ENCODE peak calls at places on chromosomes 13 and 19, in ten cellular contexts. J, C, T, I, F, M, A, U, R and X are unnamed samples.

GRCh38 chr13:26075498-26075897 is 23.7 kb upstream of the SHISA2 start:
- DNase-seq in J (no peak), C (no peak), T (no peak), I (no peak), F (no peak), M (no peak), A (no peak), U (peak), R (no peak), X (no peak)

GRCh38 chr13:68506888-68507551 is 1276.9 kb upstream of the PCDH9 start:
- DNase-seq in J (no peak), C (no peak), T (no peak), I (no peak), F (no peak), M (no peak), A (no peak), U (no peak), R (no peak), X (no peak)

GRCh38 chr19:6766357-6767080 is 716 bp downstream of the SH2D3A start:
- DNase-seq in J (no peak), C (no peak), T (peak), I (no peak), F (no peak), M (no peak), A (no peak), U (no peak), R (no peak), X (no peak)

GRCh38 chr19:2841858-2842574 is 741 bp downstream of the ZNF555 start:
- DNase-seq in J (no peak), C (peak), T (no peak), I (peak), F (no peak), M (no peak), A (no peak), U (no peak), R (no peak), X (no peak)

GRCh38 chr13:66700336-66700735 is 529.8 kb downstream of the PCDH9 start:
- DNase-seq in J (no peak), C (no peak), T (no peak), I (no peak), F (no peak), M (no peak), A (no peak), U (no peak), R (no peak), X (no peak)

GRCh38 chr13:38618336-38618735 is 68.5 kb upstream of the FREM2 start:
- DNase-seq in J (no peak), C (no peak), T (no peak), I (no peak), F (no peak), M (no peak), A (no peak), U (no peak), R (no peak), X (no peak)

GRCh38 chr19:33664744-33665143 is 43.0 kb downstream of the CHST8 start:
- DNase-seq in J (no peak), C (no peak), T (no peak), I (no peak), F (no peak), M (no peak), A (no peak), U (no peak), R (no peak), X (no peak)

GRCh38 chr13:112803422-112803821 is 113.6 kb downstream of the ATP11A start:
- DNase-seq in J (no peak), C (no peak), T (no peak), I (no peak), F (no peak), M (no peak), A (no peak), U (no peak), R (no peak), X (no peak)

GRCh38 chr19:3178377-3178972 is at the start of gene S1PR4:
- DNase-seq in J (peak), C (no peak), T (peak), I (no peak), F (no peak), M (no peak), A (peak), U (no peak), R (peak), X (no peak)

GRCh38 chr13:112958127-112958989 is 10.7 kb upstream of the MCF2L start:
- DNase-seq in J (no peak), C (no peak), T (no peak), I (no peak), F (no peak), M (no peak), A (peak), U (peak), R (no peak), X (no peak)

GRCh38 chr13:42363941-42364612 is 92.1 kb downstream of the AKAP11 start:
- DNase-seq in J (no peak), C (no peak), T (no peak), I (no peak), F (no peak), M (no peak), A (no peak), U (peak), R (no peak), X (no peak)

GRCh38 chr13:35475960-35476943 is at the start of gene MAB21L1:
- DNase-seq in J (no peak), C (no peak), T (peak), I (peak), F (peak), M (no peak), A (peak), U (no peak), R (no peak), X (no peak)

GRCh38 chr13:28002886-28003698 is 14.6 kb upstream of the URAD start:
- DNase-seq in J (no peak), C (no peak), T (no peak), I (no peak), F (no peak), M (no peak), A (no peak), U (no peak), R (no peak), X (no peak)

GRCh38 chr19:4660993-4661392 is 9.1 kb downstream of the MYDGF start:
- DNase-seq in J (no peak), C (no peak), T (no peak), I (no peak), F (no peak), M (no peak), A (no peak), U (no peak), R (no peak), X (no peak)

GRCh38 chr19:46426506-46427162 is 2.1 kb downstream of the PNMA8C start:
- DNase-seq in J (peak), C (peak), T (no peak), I (peak), F (peak), M (peak), A (peak), U (no peak), R (no peak), X (peak)

GRCh38 chr13:61508936-61509335 is 93.3 kb upstream of the PCDH20 start:
- DNase-seq in J (no peak), C (no peak), T (no peak), I (no peak), F (no peak), M (no peak), A (no peak), U (no peak), R (no peak), X (no peak)

GRCh38 chr13:25455146-25455545 is 83.4 kb downstream of the ATP8A2 start:
- DNase-seq in J (no peak), C (no peak), T (no peak), I (no peak), F (no peak), M (no peak), A (no peak), U (peak), R (no peak), X (peak)

GRCh38 chr19:5542665-5543064 is 25.1 kb downstream of the TINCR start:
- DNase-seq in J (no peak), C (no peak), T (no peak), I (peak), F (no peak), M (no peak), A (no peak), U (no peak), R (no peak), X (no peak)

GRCh38 chr13:39656325-39656677 is 839 bp downstream of the COG6 start:
- DNase-seq in J (no peak), C (no peak), T (no peak), I (no peak), F (no peak), M (no peak), A (no peak), U (no peak), R (no peak), X (no peak)

GRCh38 chr19:19032420-19033175 is 719 bp downstream of the SUGP2 start:
- DNase-seq in J (peak), C (peak), T (peak), I (peak), F (peak), M (peak), A (peak), U (peak), R (peak), X (peak)

GRCh38 chr19:14149509-14149994 is 13.2 kb upstream of the ASF1B start:
- DNase-seq in J (peak), C (peak), T (peak), I (no peak), F (peak), M (no peak), A (peak), U (no peak), R (peak), X (peak)

GRCh38 chr19:14325134-14325533 is 56.1 kb upstream of the ADGRE5 start:
- DNase-seq in J (no peak), C (no peak), T (no peak), I (no peak), F (no peak), M (no peak), A (no peak), U (no peak), R (no peak), X (no peak)

GRCh38 chr13:113584870-113585671 is 518 bp downstream of the TFDP1 start:
- DNase-seq in J (no peak), C (no peak), T (peak), I (peak), F (no peak), M (no peak), A (peak), U (peak), R (no peak), X (peak)

GRCh38 chr19:54040003-54040402 is 23.7 kb downstream of the VSTM1 start:
- DNase-seq in J (no peak), C (no peak), T (no peak), I (no peak), F (no peak), M (no peak), A (no peak), U (no peak), R (no peak), X (no peak)

GRCh38 chr13:28245465-28245864 is 107.1 kb downstream of the PAN3 start:
- DNase-seq in J (no peak), C (no peak), T (no peak), I (no peak), F (no peak), M (no peak), A (no peak), U (no peak), R (no peak), X (no peak)

GRCh38 chr19:15452111-15453047 is 2.6 kb upstream of the WIZ start:
- DNase-seq in J (no peak), C (peak), T (peak), I (peak), F (peak), M (peak), A (peak), U (peak), R (no peak), X (peak)

GRCh38 chr13:50672025-50672424 is 171.5 kb downstream of the DLEU7 start:
- DNase-seq in J (no peak), C (no peak), T (no peak), I (no peak), F (no peak), M (no peak), A (no peak), U (peak), R (no peak), X (no peak)

GRCh38 chr19:45500918-45501729 is 2.9 kb downstream of the PPM1N start:
- DNase-seq in J (no peak), C (no peak), T (no peak), I (no peak), F (no peak), M (no peak), A (no peak), U (no peak), R (no peak), X (no peak)

GRCh38 chr13:51158365-51158764 is 47.3 kb upstream of the C13orf42 start:
- DNase-seq in J (no peak), C (no peak), T (no peak), I (no peak), F (no peak), M (no peak), A (no peak), U (no peak), R (no peak), X (no peak)

GRCh38 chr19:42540071-42540553 is 11.8 kb upstream of the CEACAM1 start:
- DNase-seq in J (no peak), C (no peak), T (no peak), I (no peak), F (no peak), M (no peak), A (no peak), U (no peak), R (no peak), X (no peak)

GRCh38 chr13:66138172-66138811 is 1091.8 kb downstream of the PCDH9 start:
- DNase-seq in J (no peak), C (no peak), T (no peak), I (no peak), F (no peak), M (no peak), A (no peak), U (no peak), R (no peak), X (no peak)

GRCh38 chr19:11887247-11887617 is 350 bp upstream of the ZNF69 start:
- DNase-seq in J (no peak), C (no peak), T (no peak), I (no peak), F (no peak), M (no peak), A (no peak), U (no peak), R (no peak), X (no peak)

GRCh38 chr19:37313335-37313627 is 57.6 kb upstream of the ZNF527 start:
- DNase-seq in J (no peak), C (no peak), T (no peak), I (no peak), F (no peak), M (no peak), A (no peak), U (no peak), R (no peak), X (no peak)

GRCh38 chr13:107461751-107462150 is 753.6 kb downstream of the LIG4 start:
- DNase-seq in J (no peak), C (no peak), T (no peak), I (no peak), F (no peak), M (no peak), A (no peak), U (no peak), R (no peak), X (no peak)

GRCh38 chr19:53877361-53877766 is 4.6 kb upstream of the PRKCG start:
- DNase-seq in J (peak), C (no peak), T (no peak), I (no peak), F (no peak), M (no peak), A (no peak), U (no peak), R (peak), X (no peak)

GRCh38 chr19:36120092-36120983 is 5.1 kb downstream of the TBCB start:
- DNase-seq in J (no peak), C (no peak), T (no peak), I (no peak), F (no peak), M (no peak), A (no peak), U (no peak), R (no peak), X (no peak)

GRCh38 chr13:22126433-22127021 is 455.7 kb downstream of the FGF9 start:
- DNase-seq in J (no peak), C (no peak), T (peak), I (no peak), F (no peak), M (no peak), A (no peak), U (no peak), R (no peak), X (no peak)

DNA sequence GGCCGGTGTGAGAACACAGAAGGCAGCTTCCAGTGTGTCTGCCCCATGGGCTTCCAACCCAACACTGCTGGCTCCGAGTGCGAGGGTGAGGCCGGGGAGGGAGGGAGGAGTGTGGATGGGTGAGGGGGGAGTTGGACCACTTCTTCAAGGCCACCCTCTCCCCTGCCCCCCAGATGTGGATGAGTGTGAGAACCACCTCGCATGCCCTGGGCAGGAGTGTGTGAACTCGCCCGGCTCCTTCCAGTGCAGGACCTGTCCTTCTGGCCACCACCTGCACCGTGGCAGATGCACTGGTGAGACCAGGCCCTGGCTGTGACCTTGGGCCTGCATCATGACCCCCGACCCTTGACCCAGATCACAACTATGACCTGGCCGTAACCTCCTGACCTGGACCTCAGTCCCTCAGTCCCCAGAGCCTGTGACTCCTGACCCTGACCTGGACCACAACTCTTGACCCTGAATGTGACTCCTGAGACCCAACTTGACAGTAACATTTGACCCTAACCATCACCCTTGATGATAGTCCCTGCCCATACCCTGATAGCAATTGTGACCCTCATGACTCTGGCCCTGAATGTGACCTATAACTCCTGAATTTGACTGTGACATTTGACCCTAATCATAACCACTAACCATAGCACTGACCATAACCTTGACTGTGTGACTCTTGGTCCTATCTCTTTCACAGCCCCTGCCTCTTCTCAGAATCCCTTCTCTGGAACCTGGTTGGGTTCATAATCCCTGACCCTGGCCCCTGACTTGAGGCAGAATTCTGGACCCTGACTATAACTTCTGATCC is 10.9 kb downstream of the LTBP4 start:
- DNase-seq in J (peak), C (no peak), T (no peak), I (no peak), F (no peak), M (no peak), A (peak), U (no peak), R (no peak), X (no peak)
- H3K27ac ChIP-seq in J (no peak), C (peak), T (no peak), I (no peak), F (no peak), M (no peak), A (no peak), U (no peak), R (peak), X (no peak)

GRCh38 chr19:13078897-13079541 is 23.6 kb downstream of the LYL1 start:
- DNase-seq in J (no peak), C (no peak), T (peak), I (no peak), F (no peak), M (no peak), A (no peak), U (no peak), R (no peak), X (no peak)
- H3K27ac ChIP-seq in J (no peak), C (peak), T (peak), I (no peak), F (peak), M (peak), A (no peak), U (no peak), R (no peak), X (peak)

GRCh38 chr19:38687837-38688378 is 40.5 kb downstream of the ACTN4 start:
- DNase-seq in J (no peak), C (no peak), T (no peak), I (no peak), F (no peak), M (no peak), A (no peak), U (no peak), R (no peak), X (no peak)
- H3K27ac ChIP-seq in J (no peak), C (peak), T (no peak), I (no peak), F (peak), M (no peak), A (peak), U (peak), R (no peak), X (no peak)

DNA sequence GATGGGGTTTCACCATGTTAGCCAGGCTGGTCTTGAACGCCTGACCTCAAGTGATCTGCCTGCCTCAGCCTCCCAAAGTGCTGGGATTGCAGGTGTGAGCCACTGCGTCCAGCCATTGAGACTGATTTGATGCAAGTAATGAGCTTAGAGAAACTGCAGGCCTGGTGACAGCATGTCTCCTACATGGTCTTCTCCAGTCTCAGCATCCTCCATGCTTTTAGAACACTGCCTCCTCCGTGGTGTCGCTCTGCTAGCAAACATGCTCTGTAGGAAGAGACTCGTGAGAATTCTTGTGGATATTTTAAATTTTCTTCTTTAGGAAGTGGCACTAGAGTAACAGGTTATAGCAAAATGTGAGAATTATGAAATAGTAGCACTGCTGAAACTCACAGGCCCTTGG is 37.1 kb downstream of the TPT1 start:
- DNase-seq in J (no peak), C (no peak), T (no peak), I (no peak), F (no peak), M (no peak), A (no peak), U (no peak), R (no peak), X (no peak)
- H3K27ac ChIP-seq in J (no peak), C (no peak), T (no peak), I (no peak), F (no peak), M (no peak), A (no peak), U (no peak), R (no peak), X (no peak)

DNA sequence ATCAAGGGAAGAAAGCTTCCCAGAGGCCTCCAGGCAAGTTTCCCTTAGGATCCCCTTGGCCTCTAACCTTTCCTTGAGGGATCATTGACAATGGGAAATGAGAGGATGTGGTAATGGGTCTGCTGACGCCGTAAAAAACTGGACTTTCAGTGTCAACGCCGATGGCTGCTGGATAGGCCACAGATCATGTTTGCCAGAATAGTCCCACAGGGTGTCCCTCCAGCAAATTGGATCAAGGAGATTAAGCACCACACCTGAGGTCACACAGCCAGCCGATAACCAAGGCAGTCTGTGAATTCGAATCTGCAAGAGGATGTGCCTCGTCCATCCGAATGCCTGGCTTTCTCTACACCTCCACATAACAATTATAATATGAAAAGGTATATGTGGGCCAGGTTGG is 17.6 kb downstream of the BCAT2 start:
- DNase-seq in J (no peak), C (no peak), T (no peak), I (no peak), F (no peak), M (no peak), A (no peak), U (no peak), R (no peak), X (no peak)
- H3K27ac ChIP-seq in J (no peak), C (no peak), T (no peak), I (no peak), F (no peak), M (no peak), A (no peak), U (no peak), R (no peak), X (no peak)